ENCODE peak calls at places on chromosomes 2 and 18, in seven cellular contexts. One of them, this sample, is unnamed.

GRCh38 chr2:224816816-224817215 is 100.7 kb upstream of the CCDC195 start:
- DNase-seq in lung microvascular endothelial cell: peak; percentile 79
- DNase-seq in activated naive CD8-positive, alpha-beta T cell treated with anti-CD3 and anti-CD28 coated beads, Interleukin-2, amount 10 ng/mL, durations not matched to agents 7 days and 5 days: no peak
- DNase-seq in adrenal gland: no peak
- DNase-seq in activated naive CD4-positive, alpha-beta T cell treated with anti-CD3 and anti-CD28 coated beads for 36 hours: no peak
- DNase-seq in retina: no peak
- DNase-seq in fibroblast of the conjunctiva: peak; percentile 26
- DNase-seq in this sample: peak; percentile 29

GRCh38 chr2:144137705-144138428 is 382.1 kb downstream of the ZEB2 start:
- DNase-seq in adrenal gland: no peak
- DNase-seq in lung microvascular endothelial cell: peak; percentile 62
- DNase-seq in activated naive CD4-positive, alpha-beta T cell treated with anti-CD3 and anti-CD28 coated beads for 36 hours: no peak
- DNase-seq in activated naive CD8-positive, alpha-beta T cell treated with anti-CD3 and anti-CD28 coated beads, Interleukin-2, amount 10 ng/mL, durations not matched to agents 7 days and 5 days: no peak
- DNase-seq in retina: no peak
- DNase-seq in fibroblast of the conjunctiva: no peak
- DNase-seq in this sample: no peak

GRCh38 chr2:64273524-64274398 is 129.5 kb upstream of the PELI1 start:
- DNase-seq in activated naive CD8-positive, alpha-beta T cell treated with anti-CD3 and anti-CD28 coated beads, Interleukin-2, amount 10 ng/mL, durations not matched to agents 7 days and 5 days: no peak
- DNase-seq in fibroblast of the conjunctiva: peak; percentile 31
- DNase-seq in adrenal gland: peak; percentile 74
- DNase-seq in lung microvascular endothelial cell: peak; percentile 86
- DNase-seq in retina: no peak
- DNase-seq in activated naive CD4-positive, alpha-beta T cell treated with anti-CD3 and anti-CD28 coated beads for 36 hours: no peak
- DNase-seq in this sample: no peak

GRCh38 chr2:215931256-215931903 is 82.0 kb downstream of the MREG start:
- DNase-seq in retina: peak; percentile 79
- DNase-seq in adrenal gland: peak; percentile 61
- DNase-seq in activated naive CD8-positive, alpha-beta T cell treated with anti-CD3 and anti-CD28 coated beads, Interleukin-2, amount 10 ng/mL, durations not matched to agents 7 days and 5 days: peak; percentile 37
- DNase-seq in fibroblast of the conjunctiva: peak; percentile 74
- DNase-seq in lung microvascular endothelial cell: peak; percentile 79
- DNase-seq in activated naive CD4-positive, alpha-beta T cell treated with anti-CD3 and anti-CD28 coated beads for 36 hours: peak; percentile 78
- DNase-seq in this sample: peak; percentile 24

GRCh38 chr2:217274578-217274977 is 414.7 kb upstream of the TNP1 start:
- DNase-seq in activated naive CD8-positive, alpha-beta T cell treated with anti-CD3 and anti-CD28 coated beads, Interleukin-2, amount 10 ng/mL, durations not matched to agents 7 days and 5 days: no peak
- DNase-seq in fibroblast of the conjunctiva: no peak
- DNase-seq in retina: no peak
- DNase-seq in activated naive CD4-positive, alpha-beta T cell treated with anti-CD3 and anti-CD28 coated beads for 36 hours: no peak
- DNase-seq in adrenal gland: no peak
- DNase-seq in lung microvascular endothelial cell: no peak
- DNase-seq in this sample: no peak

GRCh38 chr2:172342611-172343010 is 84.8 kb upstream of the ITGA6 start:
- DNase-seq in retina: no peak
- DNase-seq in lung microvascular endothelial cell: no peak
- DNase-seq in activated naive CD8-positive, alpha-beta T cell treated with anti-CD3 and anti-CD28 coated beads, Interleukin-2, amount 10 ng/mL, durations not matched to agents 7 days and 5 days: no peak
- DNase-seq in adrenal gland: no peak
- DNase-seq in fibroblast of the conjunctiva: no peak
- DNase-seq in activated naive CD4-positive, alpha-beta T cell treated with anti-CD3 and anti-CD28 coated beads for 36 hours: no peak
- DNase-seq in this sample: no peak

GRCh38 chr18:2855560-2856350 is 8.9 kb downstream of the EMILIN2 start:
- DNase-seq in activated naive CD4-positive, alpha-beta T cell treated with anti-CD3 and anti-CD28 coated beads for 36 hours: no peak
- DNase-seq in fibroblast of the conjunctiva: no peak
- DNase-seq in retina: no peak
- DNase-seq in activated naive CD8-positive, alpha-beta T cell treated with anti-CD3 and anti-CD28 coated beads, Interleukin-2, amount 10 ng/mL, durations not matched to agents 7 days and 5 days: no peak
- DNase-seq in adrenal gland: no peak
- DNase-seq in lung microvascular endothelial cell: no peak
- DNase-seq in this sample: no peak

GRCh38 chr2:203352604-203353255 is 24.5 kb downstream of the ABI2 start:
- DNase-seq in activated naive CD8-positive, alpha-beta T cell treated with anti-CD3 and anti-CD28 coated beads, Interleukin-2, amount 10 ng/mL, durations not matched to agents 7 days and 5 days: no peak
- DNase-seq in lung microvascular endothelial cell: no peak
- DNase-seq in activated naive CD4-positive, alpha-beta T cell treated with anti-CD3 and anti-CD28 coated beads for 36 hours: no peak
- DNase-seq in retina: no peak
- DNase-seq in fibroblast of the conjunctiva: no peak
- DNase-seq in adrenal gland: no peak
- DNase-seq in this sample: no peak

GRCh38 chr2:74051504-74051903 is 66.8 kb downstream of the TET3 start:
- DNase-seq in activated naive CD8-positive, alpha-beta T cell treated with anti-CD3 and anti-CD28 coated beads, Interleukin-2, amount 10 ng/mL, durations not matched to agents 7 days and 5 days: no peak
- DNase-seq in lung microvascular endothelial cell: no peak
- DNase-seq in adrenal gland: no peak
- DNase-seq in fibroblast of the conjunctiva: no peak
- DNase-seq in retina: no peak
- DNase-seq in activated naive CD4-positive, alpha-beta T cell treated with anti-CD3 and anti-CD28 coated beads for 36 hours: no peak
- DNase-seq in this sample: no peak

GRCh38 chr2:118388771-118389170 is 300.5 kb downstream of the INSIG2 start:
- DNase-seq in adrenal gland: no peak
- DNase-seq in fibroblast of the conjunctiva: no peak
- DNase-seq in retina: no peak
- DNase-seq in activated naive CD4-positive, alpha-beta T cell treated with anti-CD3 and anti-CD28 coated beads for 36 hours: no peak
- DNase-seq in lung microvascular endothelial cell: peak; percentile 19
- DNase-seq in activated naive CD8-positive, alpha-beta T cell treated with anti-CD3 and anti-CD28 coated beads, Interleukin-2, amount 10 ng/mL, durations not matched to agents 7 days and 5 days: no peak
- DNase-seq in this sample: no peak

GRCh38 chr2:169452080-169452479 is 27.2 kb upstream of the BBS5 start:
- DNase-seq in adrenal gland: no peak
- DNase-seq in activated naive CD4-positive, alpha-beta T cell treated with anti-CD3 and anti-CD28 coated beads for 36 hours: no peak
- DNase-seq in fibroblast of the conjunctiva: peak; percentile 40
- DNase-seq in lung microvascular endothelial cell: peak; percentile 59
- DNase-seq in retina: no peak
- DNase-seq in activated naive CD8-positive, alpha-beta T cell treated with anti-CD3 and anti-CD28 coated beads, Interleukin-2, amount 10 ng/mL, durations not matched to agents 7 days and 5 days: no peak
- DNase-seq in this sample: no peak

GRCh38 chr2:3639015-3639630 is 18.9 kb upstream of the ALLC start:
- DNase-seq in retina: no peak
- DNase-seq in lung microvascular endothelial cell: no peak
- DNase-seq in activated naive CD8-positive, alpha-beta T cell treated with anti-CD3 and anti-CD28 coated beads, Interleukin-2, amount 10 ng/mL, durations not matched to agents 7 days and 5 days: no peak
- DNase-seq in activated naive CD4-positive, alpha-beta T cell treated with anti-CD3 and anti-CD28 coated beads for 36 hours: no peak
- DNase-seq in adrenal gland: no peak
- DNase-seq in fibroblast of the conjunctiva: no peak
- DNase-seq in this sample: no peak

GRCh38 chr2:201218780-201219179 is 35.8 kb downstream of the CASP10 start:
- DNase-seq in fibroblast of the conjunctiva: no peak
- DNase-seq in adrenal gland: no peak
- DNase-seq in activated naive CD8-positive, alpha-beta T cell treated with anti-CD3 and anti-CD28 coated beads, Interleukin-2, amount 10 ng/mL, durations not matched to agents 7 days and 5 days: no peak
- DNase-seq in retina: no peak
- DNase-seq in lung microvascular endothelial cell: peak; percentile 64
- DNase-seq in activated naive CD4-positive, alpha-beta T cell treated with anti-CD3 and anti-CD28 coated beads for 36 hours: no peak
- DNase-seq in this sample: no peak

GRCh38 chr2:120344214-120344990 is 1.5 kb upstream of the INHBB start:
- DNase-seq in activated naive CD8-positive, alpha-beta T cell treated with anti-CD3 and anti-CD28 coated beads, Interleukin-2, amount 10 ng/mL, durations not matched to agents 7 days and 5 days: peak; percentile 45
- DNase-seq in lung microvascular endothelial cell: no peak
- DNase-seq in fibroblast of the conjunctiva: no peak
- DNase-seq in adrenal gland: no peak
- DNase-seq in activated naive CD4-positive, alpha-beta T cell treated with anti-CD3 and anti-CD28 coated beads for 36 hours: no peak
- DNase-seq in retina: peak; percentile 40
- DNase-seq in this sample: peak; percentile 63

GRCh38 chr2:60380411-60380810 is 173.0 kb downstream of the BCL11A start:
- DNase-seq in lung microvascular endothelial cell: no peak
- DNase-seq in retina: no peak
- DNase-seq in fibroblast of the conjunctiva: no peak
- DNase-seq in adrenal gland: no peak
- DNase-seq in activated naive CD4-positive, alpha-beta T cell treated with anti-CD3 and anti-CD28 coated beads for 36 hours: no peak
- DNase-seq in activated naive CD8-positive, alpha-beta T cell treated with anti-CD3 and anti-CD28 coated beads, Interleukin-2, amount 10 ng/mL, durations not matched to agents 7 days and 5 days: no peak
- DNase-seq in this sample: no peak

GRCh38 chr18:37570336-37570930 is 4.8 kb upstream of the CELF4 start:
- DNase-seq in adrenal gland: no peak
- DNase-seq in activated naive CD8-positive, alpha-beta T cell treated with anti-CD3 and anti-CD28 coated beads, Interleukin-2, amount 10 ng/mL, durations not matched to agents 7 days and 5 days: no peak
- DNase-seq in fibroblast of the conjunctiva: no peak
- DNase-seq in retina: no peak
- DNase-seq in activated naive CD4-positive, alpha-beta T cell treated with anti-CD3 and anti-CD28 coated beads for 36 hours: no peak
- DNase-seq in lung microvascular endothelial cell: no peak
- DNase-seq in this sample: no peak

GRCh38 chr2:70935468-70936164 is at the start of gene ATP6V1B1:
- DNase-seq in retina: peak; percentile 74
- DNase-seq in activated naive CD4-positive, alpha-beta T cell treated with anti-CD3 and anti-CD28 coated beads for 36 hours: no peak
- DNase-seq in lung microvascular endothelial cell: no peak
- DNase-seq in activated naive CD8-positive, alpha-beta T cell treated with anti-CD3 and anti-CD28 coated beads, Interleukin-2, amount 10 ng/mL, durations not matched to agents 7 days and 5 days: no peak
- DNase-seq in fibroblast of the conjunctiva: no peak
- DNase-seq in adrenal gland: no peak
- DNase-seq in this sample: no peak

GRCh38 chr2:48248251-48248933 is 281.6 kb upstream of the STON1 start:
- DNase-seq in lung microvascular endothelial cell: peak; percentile 89
- DNase-seq in fibroblast of the conjunctiva: peak; percentile 60
- DNase-seq in adrenal gland: no peak
- DNase-seq in retina: peak; percentile 8
- DNase-seq in activated naive CD4-positive, alpha-beta T cell treated with anti-CD3 and anti-CD28 coated beads for 36 hours: peak; percentile 50
- DNase-seq in activated naive CD8-positive, alpha-beta T cell treated with anti-CD3 and anti-CD28 coated beads, Interleukin-2, amount 10 ng/mL, durations not matched to agents 7 days and 5 days: no peak
- DNase-seq in this sample: peak; percentile 30

GRCh38 chr2:85761946-85762345 is 8.2 kb downstream of the ATOH8 start:
- DNase-seq in retina: no peak
- DNase-seq in activated naive CD4-positive, alpha-beta T cell treated with anti-CD3 and anti-CD28 coated beads for 36 hours: no peak
- DNase-seq in fibroblast of the conjunctiva: no peak
- DNase-seq in adrenal gland: no peak
- DNase-seq in lung microvascular endothelial cell: no peak
- DNase-seq in activated naive CD8-positive, alpha-beta T cell treated with anti-CD3 and anti-CD28 coated beads, Interleukin-2, amount 10 ng/mL, durations not matched to agents 7 days and 5 days: no peak
- DNase-seq in this sample: no peak

GRCh38 chr2:100923461-100924020 is 78.5 kb upstream of the RPL31 start:
- DNase-seq in activated naive CD4-positive, alpha-beta T cell treated with anti-CD3 and anti-CD28 coated beads for 36 hours: no peak
- DNase-seq in retina: no peak
- DNase-seq in fibroblast of the conjunctiva: no peak
- DNase-seq in activated naive CD8-positive, alpha-beta T cell treated with anti-CD3 and anti-CD28 coated beads, Interleukin-2, amount 10 ng/mL, durations not matched to agents 7 days and 5 days: no peak
- DNase-seq in adrenal gland: no peak
- DNase-seq in lung microvascular endothelial cell: no peak
- DNase-seq in this sample: no peak

GRCh38 chr2:1231664-1232063 is 181.6 kb upstream of the TPO start:
- DNase-seq in fibroblast of the conjunctiva: no peak
- DNase-seq in lung microvascular endothelial cell: no peak
- DNase-seq in activated naive CD8-positive, alpha-beta T cell treated with anti-CD3 and anti-CD28 coated beads, Interleukin-2, amount 10 ng/mL, durations not matched to agents 7 days and 5 days: no peak
- DNase-seq in retina: no peak
- DNase-seq in adrenal gland: no peak
- DNase-seq in activated naive CD4-positive, alpha-beta T cell treated with anti-CD3 and anti-CD28 coated beads for 36 hours: no peak
- DNase-seq in this sample: no peak

GRCh38 chr2:219362524-219363164 is 25.1 kb downstream of the DNPEP start:
- DNase-seq in fibroblast of the conjunctiva: peak; percentile 94
- DNase-seq in activated naive CD8-positive, alpha-beta T cell treated with anti-CD3 and anti-CD28 coated beads, Interleukin-2, amount 10 ng/mL, durations not matched to agents 7 days and 5 days: no peak
- DNase-seq in activated naive CD4-positive, alpha-beta T cell treated with anti-CD3 and anti-CD28 coated beads for 36 hours: no peak
- DNase-seq in lung microvascular endothelial cell: peak; percentile 79
- DNase-seq in retina: no peak
- DNase-seq in adrenal gland: peak; percentile 68
- DNase-seq in this sample: no peak

GRCh38 chr18:48850891-48851302 is 99.9 kb downstream of the SMAD7 start:
- DNase-seq in lung microvascular endothelial cell: peak; percentile 24
- DNase-seq in fibroblast of the conjunctiva: no peak
- DNase-seq in activated naive CD4-positive, alpha-beta T cell treated with anti-CD3 and anti-CD28 coated beads for 36 hours: no peak
- DNase-seq in activated naive CD8-positive, alpha-beta T cell treated with anti-CD3 and anti-CD28 coated beads, Interleukin-2, amount 10 ng/mL, durations not matched to agents 7 days and 5 days: no peak
- DNase-seq in retina: no peak
- DNase-seq in adrenal gland: peak; percentile 37
- DNase-seq in this sample: no peak

GRCh38 chr2:46308081-46308480 is 10.9 kb downstream of the EPAS1 start:
- DNase-seq in fibroblast of the conjunctiva: no peak
- DNase-seq in retina: no peak
- DNase-seq in activated naive CD8-positive, alpha-beta T cell treated with anti-CD3 and anti-CD28 coated beads, Interleukin-2, amount 10 ng/mL, durations not matched to agents 7 days and 5 days: no peak
- DNase-seq in lung microvascular endothelial cell: peak; percentile 20
- DNase-seq in activated naive CD4-positive, alpha-beta T cell treated with anti-CD3 and anti-CD28 coated beads for 36 hours: no peak
- DNase-seq in adrenal gland: no peak
- DNase-seq in this sample: no peak